ENCODE peak calls at places on chromosome 17, in six cellular contexts. D is HCT116; S is substantia nigra; V is left ventricle myocardium inferior; E is CD4-positive, CD25-positive, alpha-beta regulatory T cell; B is RWPE1. J is an unnamed sample.
A peak's percentile ranks its signal among the peaks of the same experiment; 100 is the strongest.

GRCh38 chr17:49357516-49357915 is 4.5 kb downstream of the ZNF652 start:
- DNase-seq in B (no peak), S (no peak), D (no peak), V (no peak), E (no peak), J (no peak)

GRCh38 chr17:48181653-48182052 is 74.1 kb downstream of the SNX11 start:
- DNase-seq in D (peak; percentile 44), S (no peak), E (no peak), V (no peak), B (no peak), J (no peak)

GRCh38 chr17:72349508-72350472 is 229.0 kb downstream of the SOX9 start:
- DNase-seq in S (no peak), B (no peak), D (no peak), E (no peak), V (no peak), J (no peak)

GRCh38 chr17:45367216-45367615 is 50.4 kb upstream of the MAP3K14 start:
- DNase-seq in V (no peak), E (no peak), B (no peak), D (no peak), S (no peak), J (no peak)

GRCh38 chr17:30970757-30971567 is at the start of gene RNF135:
- DNase-seq in D (peak; percentile 63), V (peak; percentile 86), B (peak; percentile 87), S (peak; percentile 62), E (peak; percentile 28), J (peak; percentile 73)

GRCh38 chr17:43702636-43703035 is 40.9 kb upstream of the MEOX1 start:
- DNase-seq in D (no peak), E (no peak), S (no peak), B (peak; percentile 38), V (no peak), J (no peak)

GRCh38 chr17:72884066-72884465 is 208.4 kb downstream of the SLC39A11 start:
- DNase-seq in V (no peak), B (no peak), D (no peak), E (no peak), S (peak; percentile 78), J (no peak)

GRCh38 chr17:74850310-74850709 is 9.4 kb downstream of the GRIN2C start:
- DNase-seq in V (no peak), E (no peak), B (no peak), D (no peak), S (no peak), J (no peak)

GRCh38 chr17:61314368-61315078 is 85.1 kb upstream of the TBX2 start:
- DNase-seq in B (peak; percentile 25), V (peak; percentile 41), E (no peak), D (no peak), S (no peak), J (no peak)

GRCh38 chr17:2282297-2282873 is 21.2 kb downstream of the SMG6 start:
- DNase-seq in D (peak; percentile 18), S (no peak), B (peak; percentile 48), E (no peak), V (no peak), J (no peak)

GRCh38 chr17:66306413-66306812 is 4.0 kb downstream of the PRKCA start:
- DNase-seq in B (no peak), V (no peak), D (no peak), S (no peak), E (no peak), J (no peak)

GRCh38 chr17:71023631-71024030 is 854.3 kb downstream of the KCNJ2 start:
- DNase-seq in V (no peak), E (no peak), B (no peak), S (no peak), D (no peak), J (no peak)

GRCh38 chr17:75173526-75173925 is 9.2 kb downstream of the SUMO2 start:
- DNase-seq in S (no peak), B (no peak), D (no peak), E (no peak), V (peak; percentile 1), J (no peak)

GRCh38 chr17:5097101-5097834 is 14.4 kb downstream of the ZNF232 start:
- DNase-seq in D (no peak), V (peak; percentile 67), B (no peak), S (peak; percentile 30), E (peak; percentile 11), J (no peak)

GRCh38 chr17:64004218-64004770 is 6.1 kb downstream of the PRR29 start:
- DNase-seq in S (no peak), V (no peak), D (no peak), B (no peak), E (no peak), J (peak; percentile 28)

GRCh38 chr17:6555331-6556120 is 829 bp downstream of the PITPNM3 start:
- DNase-seq in S (no peak), E (no peak), V (no peak), B (peak; percentile 34), D (no peak), J (no peak)

GRCh38 chr17:36933174-36934143 is 3.8 kb upstream of the LHX1 start:
- DNase-seq in V (no peak), S (no peak), B (no peak), E (no peak), D (no peak), J (no peak)

GRCh38 chr17:68585643-68586042 is 15.5 kb downstream of the FAM20A start:
- DNase-seq in S (no peak), E (no peak), D (no peak), B (no peak), V (no peak), J (no peak)

GRCh38 chr17:48162946-48163506 is 55.5 kb downstream of the SNX11 start:
- DNase-seq in D (no peak), E (no peak), S (no peak), V (no peak), B (no peak), J (peak; percentile 36)

GRCh38 chr17:47205419-47205963 is 3.7 kb upstream of the MYL4 start:
- DNase-seq in B (peak; percentile 22), V (peak; percentile 38), D (no peak), S (no peak), E (peak; percentile 46), J (no peak)

GRCh38 chr17:27596106-27596505 is 34.9 kb upstream of the LGALS9 start:
- DNase-seq in B (no peak), E (no peak), S (no peak), V (no peak), D (no peak), J (no peak)

GRCh38 chr17:83089322-83090156 is 10.1 kb downstream of the METRNL start:
- DNase-seq in S (no peak), D (no peak), B (peak; percentile 38), E (no peak), V (no peak), J (no peak)

GRCh38 chr17:83092186-83092585 is 12.8 kb downstream of the METRNL start:
- DNase-seq in V (no peak), B (no peak), S (no peak), D (no peak), E (no peak), J (no peak)

GRCh38 chr17:83092931-83093330 is 13.5 kb downstream of the METRNL start:
- DNase-seq in E (no peak), B (no peak), D (no peak), V (no peak), S (no peak), J (no peak)

GRCh38 chr17:83090424-83091256 is 11.2 kb downstream of the METRNL start:
- DNase-seq in E (no peak), V (no peak), D (no peak), S (no peak), B (no peak), J (no peak)

GRCh38 chr17:83091257-83092141 is 12.1 kb downstream of the METRNL start:
- DNase-seq in D (no peak), V (no peak), B (no peak), S (no peak), E (no peak), J (no peak)
- H3K27ac ChIP-seq in D (no peak overlapping the region), V (peak overlapping the region; percentile 79), B (peak overlapping the region; percentile 86), S (no peak overlapping the region), E (no peak overlapping the region), J (no peak overlapping the region)

DNA sequence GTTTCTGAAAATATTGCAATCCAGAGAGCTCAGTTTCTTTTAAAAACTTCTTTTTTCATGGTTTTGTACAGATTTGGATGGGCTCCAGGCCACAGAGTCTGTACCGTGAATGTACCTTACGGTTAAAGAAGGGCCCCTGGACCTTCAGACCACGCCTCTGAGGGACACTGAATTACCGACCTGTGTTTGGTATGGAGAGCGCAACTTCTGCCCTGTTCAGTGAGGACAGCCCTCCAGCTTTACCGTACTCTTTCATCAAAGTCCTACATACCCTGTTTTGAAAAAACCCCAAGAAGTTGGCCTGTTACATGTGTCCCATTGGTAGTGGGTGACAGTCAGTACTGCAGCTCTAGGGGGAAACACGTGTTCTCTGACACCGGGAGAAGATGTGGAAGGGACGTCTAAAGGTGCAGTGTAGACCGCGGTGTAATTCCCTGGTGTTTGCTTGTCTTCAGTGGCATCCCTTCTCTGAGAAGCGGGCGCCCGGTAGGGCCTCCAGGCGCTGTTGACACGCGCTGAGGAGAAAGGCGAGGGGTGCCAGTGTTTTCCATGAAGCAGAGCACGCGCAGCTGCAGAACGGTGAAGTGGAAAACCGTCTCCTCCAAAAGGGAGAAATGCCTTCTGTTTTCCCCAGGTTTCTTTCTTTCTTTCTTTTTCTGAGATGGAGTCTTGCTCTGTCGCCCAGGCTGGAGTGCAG is 6.2 kb downstream of the PGS1 start:
- DNase-seq in S (no peak), V (no peak), D (no peak), E (no peak), B (no peak), J (no peak)
- H3K27ac ChIP-seq in S (peak overlapping the region; percentile 67), V (peak overlapping the region; percentile 74), D (no peak overlapping the region), E (peak overlapping the region; percentile 86), B (peak overlapping the region; percentile 79), J (peak overlapping the region; percentile 64)

GRCh38 chr17:3888343-3889171 is 4.3 kb downstream of the CAMKK1 start:
- DNase-seq in B (peak; percentile 94), S (no peak), E (no peak), V (peak; percentile 78), D (peak; percentile 72), J (no peak)
- H3K27ac ChIP-seq in B (peak overlapping the region; percentile 96), S (no peak overlapping the region), E (peak overlapping the region; percentile 14), V (peak overlapping the region; percentile 82), D (peak overlapping the region; percentile 83), J (no peak overlapping the region)

GRCh38 chr17:77164483-77165030 is 23.8 kb downstream of the SEC14L1 start:
- DNase-seq in B (no peak), S (no peak), E (no peak), V (no peak), D (no peak), J (no peak)

GRCh38 chr17:77167472-77168306 is 26.9 kb downstream of the SEC14L1 start:
- DNase-seq in D (peak; percentile 10), E (no peak), V (no peak), B (no peak), S (no peak), J (no peak)

GRCh38 chr17:77163001-77163400 is 22.2 kb downstream of the SEC14L1 start:
- DNase-seq in V (no peak), E (no peak), S (no peak), D (no peak), B (no peak), J (no peak)

GRCh38 chr17:77163521-77164280 is 22.9 kb downstream of the SEC14L1 start:
- DNase-seq in V (no peak), E (no peak), B (no peak), S (no peak), D (no peak), J (no peak)

DNA sequence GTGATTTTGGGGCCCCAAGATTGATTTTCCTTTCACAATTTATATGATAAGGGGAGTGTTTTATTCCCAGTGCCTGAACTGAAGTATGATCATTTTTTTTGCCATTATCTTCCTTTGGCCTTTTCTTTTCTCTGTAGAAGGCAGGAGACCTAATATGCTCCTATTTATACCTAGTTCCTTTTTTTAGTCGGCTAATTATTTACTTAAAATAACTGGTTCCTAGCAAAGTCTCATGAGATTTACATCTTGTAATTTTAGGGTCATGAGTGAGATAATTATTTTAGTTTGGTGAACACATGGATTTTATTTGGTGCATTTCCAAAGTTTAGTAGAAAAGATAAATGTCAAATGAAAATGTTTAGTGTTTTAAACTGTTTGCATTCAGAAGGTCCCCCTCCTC is 24.8 kb downstream of the SEC14L1 start:
- DNase-seq in S (no peak), D (no peak), V (no peak), B (no peak), E (no peak), J (no peak)
- H3K27ac ChIP-seq in S (peak overlapping the region; percentile 98), D (no peak overlapping the region), V (peak overlapping the region; percentile 83), B (no peak overlapping the region), E (no peak overlapping the region), J (no peak overlapping the region)